ENCODE peak calls at places on chromosomes 13 and 19, in eight cellular contexts. R, B, P, S, M, G, Z and J are unnamed samples.

GRCh38 chr13:28741080-28741479 is 22.3 kb upstream of the SLC46A3 start:
- DNase-seq in R (no peak), B (no peak), P (no peak), S (no peak), M (peak), G (no peak), Z (no peak), J (no peak)

GRCh38 chr19:48565090-48565489 is 13.1 kb downstream of the SULT2B1 start:
- DNase-seq in R (no peak), B (no peak), P (no peak), S (no peak), M (peak), G (no peak), Z (peak), J (no peak)

GRCh38 chr19:58395220-58395978 is at the start of gene RNF225:
- DNase-seq in R (no peak), B (no peak), P (no peak), S (no peak), M (peak), G (no peak), Z (peak), J (no peak)

GRCh38 chr13:80011448-80012212 is 329.3 kb downstream of the SPRY2 start:
- DNase-seq in R (no peak), B (no peak), P (no peak), S (no peak), M (peak), G (peak), Z (no peak), J (no peak)

GRCh38 chr13:46523972-46524737 is 28.8 kb upstream of the LRCH1 start:
- DNase-seq in R (no peak), B (no peak), P (no peak), S (no peak), M (no peak), G (peak), Z (no peak), J (no peak)

GRCh38 chr13:111328111-111328802 is 7.8 kb downstream of the TEX29 start:
- DNase-seq in R (no peak), B (no peak), P (no peak), S (no peak), M (no peak), G (no peak), Z (no peak), J (no peak)

GRCh38 chr19:20858861-20859260 is 64.2 kb upstream of the ZNF85 start:
- DNase-seq in R (no peak), B (no peak), P (no peak), S (no peak), M (no peak), G (no peak), Z (no peak), J (no peak)

GRCh38 chr13:39765801-39766463 is 110.5 kb downstream of the COG6 start:
- DNase-seq in R (no peak), B (no peak), P (no peak), S (no peak), M (peak), G (no peak), Z (peak), J (no peak)

GRCh38 chr19:48966541-48967345 is 1.6 kb downstream of the FTL start:
- DNase-seq in R (no peak), B (no peak), P (no peak), S (no peak), M (peak), G (no peak), Z (no peak), J (no peak)

GRCh38 chr19:18519962-18520847 is 1.7 kb downstream of the ELL start:
- DNase-seq in R (peak), B (peak), P (peak), S (peak), M (peak), G (peak), Z (peak), J (peak)

GRCh38 chr13:99439850-99440604 is 61.2 kb upstream of the TM9SF2 start:
- DNase-seq in R (no peak), B (no peak), P (no peak), S (no peak), M (no peak), G (no peak), Z (no peak), J (no peak)

GRCh38 chr19:4633140-4633967 is 6.0 kb upstream of the TNFAIP8L1 start:
- DNase-seq in R (peak), B (peak), P (peak), S (peak), M (peak), G (peak), Z (peak), J (peak)